ENCODE peak calls at places on chromosomes 3 and 15, in four cellular contexts. W is CD4-positive, alpha-beta T cell; I is astrocyte of the cerebellum; Q is AG09309. G is an unnamed sample.

GRCh38 chr15:47856071-47856470 is 138.8 kb downstream of the SEMA6D start:
- DNase-seq in W (no peak), I (no peak), Q (no peak), G (no peak)

GRCh38 chr3:121719423-121719822 is 30.1 kb downstream of the GOLGB1 start:
- DNase-seq in W (no peak), I (no peak), Q (no peak), G (no peak)

GRCh38 chr15:89812126-89812846 is 2.4 kb downstream of the ANPEP start:
- DNase-seq in W (no peak), I (no peak), Q (no peak), G (no peak)

GRCh38 chr15:28933710-28934445 is 48.1 kb downstream of the APBA2 start:
- DNase-seq in W (no peak), I (no peak), Q (no peak), G (no peak)

GRCh38 chr3:197394464-197395321 is 96.3 kb upstream of the DLG1 start:
- DNase-seq in W (no peak), I (peak; percentile 100), Q (peak; percentile 100), G (peak; percentile 76)

GRCh38 chr3:168990111-168990510 is 673.4 kb downstream of the MECOM start:
- DNase-seq in W (no peak), I (no peak), Q (no peak), G (no peak)

GRCh38 chr15:23855260-23855659 is 168.2 kb upstream of the NDN start:
- DNase-seq in W (no peak), I (no peak), Q (no peak), G (no peak)

GRCh38 chr3:46576899-46577298 is 10.8 kb upstream of the LRRC2 start:
- DNase-seq in W (no peak), I (no peak), Q (no peak), G (no peak)

GRCh38 chr3:174363256-174363655 is 495.9 kb upstream of the NAALADL2 start:
- DNase-seq in W (no peak), I (peak; percentile 27), Q (no peak), G (no peak)

GRCh38 chr3:158103131-158103955 is 2.9 kb downstream of the SHOX2 start:
- DNase-seq in W (no peak), I (no peak), Q (no peak), G (no peak)

GRCh38 chr3:35785540-35785939 is 146.2 kb downstream of the ARPP21 start:
- DNase-seq in W (no peak), I (no peak), Q (no peak), G (no peak)

GRCh38 chr3:9690451-9691450 is 12.9 kb upstream of the CPNE9 start:
- DNase-seq in W (no peak), I (no peak), Q (no peak), G (no peak)

GRCh38 chr3:63857311-63857710 is 6.3 kb downstream of the THOC7 start:
- DNase-seq in W (no peak), I (peak; percentile 11), Q (no peak), G (no peak)

GRCh38 chr15:76163429-76164020 is 103.7 kb downstream of the TMEM266 start:
- DNase-seq in W (no peak), I (no peak), Q (peak; percentile 59), G (peak; percentile 68)

GRCh38 chr3:50154840-50155490 is at the start of gene SEMA3F:
- DNase-seq in W (peak; percentile 37), I (no peak), Q (no peak), G (no peak)

GRCh38 chr3:8929860-8930259 is 33.4 kb downstream of the RAD18 start:
- DNase-seq in W (no peak), I (no peak), Q (no peak), G (no peak)

GRCh38 chr3:170707899-170708298 is 122.0 kb upstream of the SLC7A14 start:
- DNase-seq in W (no peak), I (no peak), Q (no peak), G (no peak)

GRCh38 chr3:61571516-61572336 is 10.4 kb downstream of the PTPRG start:
- DNase-seq in W (no peak), I (peak; percentile 94), Q (peak; percentile 86), G (peak; percentile 62)

GRCh38 chr15:59300618-59301139 is 72.0 kb downstream of the MYO1E start:
- DNase-seq in W (no peak), I (no peak), Q (no peak), G (no peak)

GRCh38 chr15:84981711-84982300 is at the start of gene PDE8A:
- DNase-seq in W (peak; percentile 19), I (no peak), Q (no peak), G (no peak)

GRCh38 chr3:187714404-187714979 is 12.1 kb upstream of the RTP2 start:
- DNase-seq in W (peak; percentile 55), I (peak; percentile 65), Q (no peak), G (no peak)

GRCh38 chr15:28892789-28893610 is 7.2 kb downstream of the APBA2 start:
- DNase-seq in W (no peak), I (peak; percentile 69), Q (no peak), G (no peak)

GRCh38 chr3:81823882-81824395 is 62.5 kb upstream of the GBE1 start:
- DNase-seq in W (no peak), I (no peak), Q (no peak), G (no peak)

GRCh38 chr15:92315144-92315543 is 78.5 kb upstream of the ST8SIA2 start:
- DNase-seq in W (no peak), I (no peak), Q (no peak), G (no peak)

GRCh38 chr15:40286061-40286532 is 3.2 kb upstream of the ANKRD63 start:
- DNase-seq in W (no peak), I (no peak), Q (no peak), G (no peak)

GRCh38 chr3:149441662-149442442 is 32.6 kb upstream of the TM4SF4 start:
- DNase-seq in W (no peak), I (no peak), Q (no peak), G (no peak)

GRCh38 chr15:52261498-52262242 is 33.9 kb downstream of the MYO5C start:
- DNase-seq in W (no peak), I (peak; percentile 83), Q (no peak), G (peak; percentile 35)

GRCh38 chr15:101114610-101115009 is 137.2 kb downstream of the CHSY1 start:
- DNase-seq in W (no peak), I (no peak), Q (no peak), G (no peak)

GRCh38 chr3:45545476-45545875 is 49.1 kb upstream of the LIMD1 start:
- DNase-seq in W (no peak), I (no peak), Q (no peak), G (no peak)

GRCh38 chr3:45546636-45547201 is 47.8 kb upstream of the LIMD1 start:
- DNase-seq in W (no peak), I (no peak), Q (no peak), G (no peak)

GRCh38 chr3:45546223-45546622 is 48.3 kb upstream of the LIMD1 start:
- DNase-seq in W (no peak), I (no peak), Q (no peak), G (no peak)

GRCh38 chr3:45544024-45544718 is 50.4 kb upstream of the LIMD1 start:
- DNase-seq in W (no peak), I (no peak), Q (no peak), G (no peak)

GRCh38 chr3:45544719-45545296 is 49.7 kb upstream of the LIMD1 start:
- DNase-seq in W (no peak), I (no peak), Q (no peak), G (no peak)
- TF ChIP-seq CTCF in W (peak; percentile 9), I (peak; percentile 7), Q (no peak), G (no peak)

GRCh38 chr3:104606812-104607211 is 759.9 kb upstream of the ALCAM start:
- DNase-seq in W (no peak), I (no peak), Q (no peak), G (no peak)

GRCh38 chr3:104598848-104599501 is 767.7 kb upstream of the ALCAM start:
- DNase-seq in W (no peak), I (no peak), Q (no peak), G (no peak)

GRCh38 chr3:104604326-104605010 is 762.2 kb upstream of the ALCAM start:
- DNase-seq in W (no peak), I (peak; percentile 27), Q (peak; percentile 1), G (no peak)
- TF ChIP-seq CTCF in W (no peak), I (peak; percentile 57), Q (peak; percentile 50), G (peak; percentile 46)

GRCh38 chr3:33004961-33005360 is 53.5 kb downstream of the CCR4 start:
- DNase-seq in W (no peak), I (no peak), Q (no peak), G (no peak)

GRCh38 chr3:33007776-33008175 is 56.3 kb downstream of the CCR4 start:
- DNase-seq in W (no peak), I (no peak), Q (no peak), G (no peak)

GRCh38 chr3:33006571-33007286 is 55.3 kb downstream of the CCR4 start:
- DNase-seq in W (no peak), I (no peak), Q (no peak), G (no peak)

GRCh38 chr3:33004205-33004604 is 52.8 kb downstream of the CCR4 start:
- DNase-seq in W (no peak), I (no peak), Q (no peak), G (no peak)

DNA sequence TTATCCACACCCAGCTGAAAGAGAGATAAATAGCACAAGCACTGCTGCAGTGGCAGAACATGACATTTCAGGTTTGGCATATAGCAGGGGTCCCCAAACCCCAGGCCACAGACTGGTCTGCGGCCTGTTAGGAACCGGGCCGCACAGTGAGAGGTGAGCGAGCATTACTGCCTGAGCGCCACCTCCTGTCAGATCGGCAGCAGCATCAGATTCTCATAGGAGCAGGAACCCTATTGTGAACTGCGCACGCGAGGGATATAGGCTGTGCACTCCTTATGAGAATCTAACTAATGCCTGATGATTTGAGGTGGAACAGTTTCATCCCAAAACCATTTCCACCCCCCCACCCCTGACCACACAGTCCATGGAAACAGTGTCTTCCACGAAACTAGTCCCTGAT is 54.6 kb downstream of the CCR4 start:
- DNase-seq in W (no peak), I (no peak), Q (no peak), G (no peak)
- TF ChIP-seq CTCF in W (no peak), I (no peak), Q (no peak), G (no peak)

GRCh38 chr15:55827965-55828364 is 85.0 kb upstream of the PRTG start:
- DNase-seq in W (no peak), I (no peak), Q (no peak), G (no peak)

GRCh38 chr15:55827204-55827603 is 84.3 kb upstream of the PRTG start:
- DNase-seq in W (no peak), I (no peak), Q (no peak), G (no peak)

GRCh38 chr15:55823191-55823670 is 80.3 kb upstream of the PRTG start:
- DNase-seq in W (no peak), I (peak; percentile 86), Q (peak; percentile 76), G (no peak)

GRCh38 chr15:55823699-55824098 is 80.7 kb upstream of the PRTG start:
- DNase-seq in W (no peak), I (no peak), Q (no peak), G (no peak)

DNA sequence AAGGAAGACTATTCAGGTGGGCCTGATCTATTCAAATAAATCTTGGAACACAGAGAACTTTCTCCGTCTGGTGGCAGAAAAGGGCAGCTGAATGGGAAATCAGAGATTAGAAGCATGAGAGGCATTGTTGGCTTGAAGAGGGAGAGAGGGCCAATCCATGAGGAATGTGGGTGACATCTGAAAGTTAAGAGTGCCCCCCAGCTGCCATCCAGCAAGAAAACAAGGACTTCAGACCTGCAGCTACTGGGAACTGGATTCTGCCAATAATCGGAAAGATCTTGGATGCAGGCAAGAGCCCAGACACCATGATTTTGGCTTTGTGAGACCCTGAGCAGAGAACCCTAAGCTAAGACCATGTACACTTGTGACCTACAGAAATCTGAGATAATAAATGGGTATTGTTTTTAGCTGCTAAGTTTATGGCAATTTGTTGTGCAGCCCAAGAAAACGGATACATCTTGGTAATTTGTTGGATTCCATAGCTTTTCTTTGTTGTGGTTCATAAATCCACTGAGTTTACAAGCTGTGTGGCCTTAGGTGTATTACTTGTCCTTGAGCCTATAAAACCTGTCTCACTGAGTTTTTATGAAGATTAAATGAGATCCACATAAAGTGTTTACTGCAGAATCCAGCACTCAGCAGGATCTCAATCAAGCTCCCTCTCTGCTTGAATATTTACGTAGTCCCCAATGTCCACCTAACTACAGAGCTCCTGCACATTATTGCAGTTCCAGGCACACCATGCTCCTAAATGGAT is 82.1 kb upstream of the PRTG start:
- DNase-seq in W (no peak), I (no peak), Q (no peak), G (no peak)
- TF ChIP-seq CTCF in W (no peak), I (no peak), Q (no peak), G (no peak)

G was measured in AG09319.